ENCODE peak calls at places on chromosomes 4 and X, in eight cellular contexts. One of them, this sample, is unnamed.

GRCh38 chrX:18985186-18985435 is 1.2 kb upstream of the PHKA2 start:
- DNase-seq in stimulated activated CD8-positive, alpha-beta memory T cell treated with anti-CD3 and anti-CD28 coated beads, Interleukin-4, amount 100 ng/mL, for 24 hours: no peak
- DNase-seq in stimulated activated CD4-positive, alpha-beta T cell treated with anti-CD3 and anti-CD28 coated beads, Interleukin-2, amount 100 ng/mL, for 24 hours: no peak
- DNase-seq in GM04504: no peak
- DNase-seq in glomerular endothelial cell: no peak
- DNase-seq in T-helper 2 cell: no peak
- DNase-seq in heart left ventricle: no peak
- DNase-seq in Ammon's horn: no peak
- DNase-seq in this sample: no peak

GRCh38 chr4:14831447-14831846 is 170.8 kb upstream of the CPEB2 start:
- DNase-seq in stimulated activated CD8-positive, alpha-beta memory T cell treated with anti-CD3 and anti-CD28 coated beads, Interleukin-4, amount 100 ng/mL, for 24 hours: no peak
- DNase-seq in stimulated activated CD4-positive, alpha-beta T cell treated with anti-CD3 and anti-CD28 coated beads, Interleukin-2, amount 100 ng/mL, for 24 hours: no peak
- DNase-seq in GM04504: no peak
- DNase-seq in glomerular endothelial cell: no peak
- DNase-seq in T-helper 2 cell: no peak
- DNase-seq in heart left ventricle: no peak
- DNase-seq in Ammon's horn: no peak
- DNase-seq in this sample: no peak

GRCh38 chr4:113686950-113687718 is 74.4 kb downstream of the CAMK2D start:
- DNase-seq in stimulated activated CD8-positive, alpha-beta memory T cell treated with anti-CD3 and anti-CD28 coated beads, Interleukin-4, amount 100 ng/mL, for 24 hours: no peak
- DNase-seq in stimulated activated CD4-positive, alpha-beta T cell treated with anti-CD3 and anti-CD28 coated beads, Interleukin-2, amount 100 ng/mL, for 24 hours: no peak
- DNase-seq in GM04504: no peak
- DNase-seq in glomerular endothelial cell: no peak
- DNase-seq in T-helper 2 cell: peak; percentile 67
- DNase-seq in heart left ventricle: no peak
- DNase-seq in Ammon's horn: no peak
- DNase-seq in this sample: no peak

GRCh38 chr4:113618205-113618604 is 143.3 kb downstream of the CAMK2D start:
- DNase-seq in stimulated activated CD8-positive, alpha-beta memory T cell treated with anti-CD3 and anti-CD28 coated beads, Interleukin-4, amount 100 ng/mL, for 24 hours: no peak
- DNase-seq in stimulated activated CD4-positive, alpha-beta T cell treated with anti-CD3 and anti-CD28 coated beads, Interleukin-2, amount 100 ng/mL, for 24 hours: no peak
- DNase-seq in GM04504: no peak
- DNase-seq in glomerular endothelial cell: no peak
- DNase-seq in T-helper 2 cell: no peak
- DNase-seq in heart left ventricle: no peak
- DNase-seq in Ammon's horn: no peak
- DNase-seq in this sample: no peak

GRCh38 chrX:110557864-110558263 is 199.2 kb downstream of the RTL9 start:
- DNase-seq in stimulated activated CD8-positive, alpha-beta memory T cell treated with anti-CD3 and anti-CD28 coated beads, Interleukin-4, amount 100 ng/mL, for 24 hours: no peak
- DNase-seq in stimulated activated CD4-positive, alpha-beta T cell treated with anti-CD3 and anti-CD28 coated beads, Interleukin-2, amount 100 ng/mL, for 24 hours: no peak
- DNase-seq in GM04504: no peak
- DNase-seq in glomerular endothelial cell: no peak
- DNase-seq in T-helper 2 cell: no peak
- DNase-seq in heart left ventricle: no peak
- DNase-seq in Ammon's horn: no peak
- DNase-seq in this sample: no peak

GRCh38 chr4:186807809-186808634 is 84.4 kb upstream of the FAT1 start:
- DNase-seq in stimulated activated CD8-positive, alpha-beta memory T cell treated with anti-CD3 and anti-CD28 coated beads, Interleukin-4, amount 100 ng/mL, for 24 hours: no peak
- DNase-seq in stimulated activated CD4-positive, alpha-beta T cell treated with anti-CD3 and anti-CD28 coated beads, Interleukin-2, amount 100 ng/mL, for 24 hours: no peak
- DNase-seq in GM04504: peak; percentile 58
- DNase-seq in glomerular endothelial cell: no peak
- DNase-seq in T-helper 2 cell: no peak
- DNase-seq in heart left ventricle: no peak
- DNase-seq in Ammon's horn: no peak
- DNase-seq in this sample: no peak

GRCh38 chrX:25597561-25597960 is 540.6 kb upstream of the MAGEB18 start:
- DNase-seq in stimulated activated CD8-positive, alpha-beta memory T cell treated with anti-CD3 and anti-CD28 coated beads, Interleukin-4, amount 100 ng/mL, for 24 hours: no peak
- DNase-seq in stimulated activated CD4-positive, alpha-beta T cell treated with anti-CD3 and anti-CD28 coated beads, Interleukin-2, amount 100 ng/mL, for 24 hours: no peak
- DNase-seq in GM04504: no peak
- DNase-seq in glomerular endothelial cell: no peak
- DNase-seq in T-helper 2 cell: no peak
- DNase-seq in heart left ventricle: no peak
- DNase-seq in Ammon's horn: no peak
- DNase-seq in this sample: no peak

GRCh38 chr4:168800926-168801325 is 209.1 kb downstream of the CBR4 start:
- DNase-seq in stimulated activated CD8-positive, alpha-beta memory T cell treated with anti-CD3 and anti-CD28 coated beads, Interleukin-4, amount 100 ng/mL, for 24 hours: no peak
- DNase-seq in stimulated activated CD4-positive, alpha-beta T cell treated with anti-CD3 and anti-CD28 coated beads, Interleukin-2, amount 100 ng/mL, for 24 hours: no peak
- DNase-seq in GM04504: no peak
- DNase-seq in glomerular endothelial cell: no peak
- DNase-seq in T-helper 2 cell: no peak
- DNase-seq in heart left ventricle: no peak
- DNase-seq in Ammon's horn: no peak
- DNase-seq in this sample: no peak

GRCh38 chr4:168453146-168453545 is 27.1 kb downstream of the DDX60L start:
- DNase-seq in stimulated activated CD8-positive, alpha-beta memory T cell treated with anti-CD3 and anti-CD28 coated beads, Interleukin-4, amount 100 ng/mL, for 24 hours: no peak
- DNase-seq in stimulated activated CD4-positive, alpha-beta T cell treated with anti-CD3 and anti-CD28 coated beads, Interleukin-2, amount 100 ng/mL, for 24 hours: no peak
- DNase-seq in GM04504: no peak
- DNase-seq in glomerular endothelial cell: no peak
- DNase-seq in T-helper 2 cell: no peak
- DNase-seq in heart left ventricle: no peak
- DNase-seq in Ammon's horn: no peak
- DNase-seq in this sample: no peak

GRCh38 chr4:150173854-150174398 is 95.7 kb downstream of the DCLK2 start:
- DNase-seq in stimulated activated CD8-positive, alpha-beta memory T cell treated with anti-CD3 and anti-CD28 coated beads, Interleukin-4, amount 100 ng/mL, for 24 hours: no peak
- DNase-seq in stimulated activated CD4-positive, alpha-beta T cell treated with anti-CD3 and anti-CD28 coated beads, Interleukin-2, amount 100 ng/mL, for 24 hours: no peak
- DNase-seq in GM04504: no peak
- DNase-seq in glomerular endothelial cell: no peak
- DNase-seq in T-helper 2 cell: no peak
- DNase-seq in heart left ventricle: peak; percentile 34
- DNase-seq in Ammon's horn: peak; percentile 21
- DNase-seq in this sample: no peak